ENCODE peak calls at places on chromosomes 2 and 18, in four cellular contexts. One of them, this sample, is unnamed.

GRCh38 chr2:227889336-227889735 is 17.9 kb downstream of the DAW1 start:
- DNase-seq in T-helper 22 cell: no peak
- DNase-seq in choroid plexus epithelial cell: no peak
- DNase-seq in KBM-7: no peak
- DNase-seq in this sample: no peak

GRCh38 chr2:164335128-164335527 is 286.2 kb downstream of the GRB14 start:
- DNase-seq in T-helper 22 cell: no peak
- DNase-seq in choroid plexus epithelial cell: no peak
- DNase-seq in KBM-7: no peak
- DNase-seq in this sample: no peak

GRCh38 chr18:50715919-50716318 is 103.9 kb downstream of the MRO start:
- DNase-seq in T-helper 22 cell: no peak
- DNase-seq in choroid plexus epithelial cell: peak; percentile 4
- DNase-seq in KBM-7: no peak
- DNase-seq in this sample: no peak

GRCh38 chr2:229927817-229928321 is 5.6 kb downstream of the FBXO36 start:
- DNase-seq in T-helper 22 cell: no peak
- DNase-seq in choroid plexus epithelial cell: peak; percentile 47
- DNase-seq in KBM-7: no peak
- DNase-seq in this sample: no peak

GRCh38 chr2:3868012-3868411 is 164.6 kb downstream of the DCDC2C start:
- DNase-seq in T-helper 22 cell: no peak
- DNase-seq in choroid plexus epithelial cell: no peak
- DNase-seq in KBM-7: no peak
- DNase-seq in this sample: no peak

GRCh38 chr2:241180495-241180894 is 8.0 kb upstream of the ANO7 start:
- DNase-seq in T-helper 22 cell: no peak
- DNase-seq in choroid plexus epithelial cell: no peak
- DNase-seq in KBM-7: no peak
- DNase-seq in this sample: no peak

GRCh38 chr2:70190413-70191243 is at the start of gene C2orf42:
- DNase-seq in T-helper 22 cell: peak; percentile 90
- DNase-seq in choroid plexus epithelial cell: peak; percentile 99
- DNase-seq in KBM-7: peak; percentile 97
- DNase-seq in this sample: peak; percentile 92

GRCh38 chr18:76274470-76275289 is 220.4 kb downstream of the ZNF516 start:
- DNase-seq in T-helper 22 cell: no peak
- DNase-seq in choroid plexus epithelial cell: no peak
- DNase-seq in KBM-7: peak; percentile 27
- DNase-seq in this sample: no peak

GRCh38 chr2:112006076-112006410 is 49.0 kb upstream of the TMEM87B start:
- DNase-seq in T-helper 22 cell: no peak
- DNase-seq in choroid plexus epithelial cell: peak; percentile 60
- DNase-seq in KBM-7: no peak
- DNase-seq in this sample: no peak

GRCh38 chr18:26429535-26429934 is 118.8 kb downstream of the KCTD1 start:
- DNase-seq in T-helper 22 cell: no peak
- DNase-seq in choroid plexus epithelial cell: peak; percentile 89
- DNase-seq in KBM-7: no peak
- DNase-seq in this sample: peak; percentile 38

GRCh38 chr2:144643537-144644336 is 123.8 kb upstream of the ZEB2 start:
- DNase-seq in T-helper 22 cell: no peak
- DNase-seq in choroid plexus epithelial cell: peak; percentile 60
- DNase-seq in KBM-7: no peak
- DNase-seq in this sample: no peak

GRCh38 chr2:158473719-158474392 is 17.1 kb downstream of the PKP4 start:
- DNase-seq in T-helper 22 cell: no peak
- DNase-seq in choroid plexus epithelial cell: no peak
- DNase-seq in KBM-7: no peak
- DNase-seq in this sample: no peak

GRCh38 chr2:99735753-99736152 is 245.9 kb upstream of the REV1 start:
- DNase-seq in T-helper 22 cell: no peak
- DNase-seq in choroid plexus epithelial cell: no peak
- DNase-seq in KBM-7: no peak
- DNase-seq in this sample: no peak

GRCh38 chr18:62814114-62814759 is 98.9 kb downstream of the PHLPP1 start:
- DNase-seq in T-helper 22 cell: no peak
- DNase-seq in choroid plexus epithelial cell: no peak
- DNase-seq in KBM-7: no peak
- DNase-seq in this sample: no peak

GRCh38 chr2:134175834-134176233 is 78.0 kb upstream of the MGAT5 start:
- DNase-seq in T-helper 22 cell: no peak
- DNase-seq in choroid plexus epithelial cell: no peak
- DNase-seq in KBM-7: no peak
- DNase-seq in this sample: no peak

GRCh38 chr2:68465081-68465916 is 1.8 kb downstream of the FBXO48 start:
- DNase-seq in T-helper 22 cell: peak; percentile 40
- DNase-seq in choroid plexus epithelial cell: peak; percentile 24
- DNase-seq in KBM-7: no peak
- DNase-seq in this sample: no peak

GRCh38 chr2:86035883-86036789 is 69.5 kb downstream of the POLR1A start:
- DNase-seq in T-helper 22 cell: peak; percentile 64
- DNase-seq in choroid plexus epithelial cell: peak; percentile 97
- DNase-seq in KBM-7: peak; percentile 90
- DNase-seq in this sample: peak; percentile 69

This sample was measured in H54.